ENCODE peak calls at places on chromosomes 11 and 22, in six cellular contexts. A is cardiac muscle cell, N is heart left ventricle, Z is bronchial epithelial cell, B is neural progenitor cell, C is esophagus squamous epithelium. E is an unnamed sample.
A peak's percentile ranks its signal among the peaks of the same experiment; 100 is the strongest.

GRCh38 chr11:130675456-130675855 is 227.0 kb downstream of the ADAMTS15 start:
- DNase-seq in A (peak; percentile 94), N (peak; percentile 88), Z (no peak), B (no peak), C (no peak), E (peak; percentile 93)

GRCh38 chr22:41862160-41862529 is 29.2 kb downstream of the SREBF2 start:
- DNase-seq in A (peak; percentile 32), N (no peak), Z (no peak), B (no peak), C (no peak), E (no peak)

GRCh38 chr11:21474529-21474928 is 718.4 kb upstream of the ANO5 start:
- DNase-seq in A (no peak), N (no peak), Z (no peak), B (no peak), C (no peak), E (no peak)

GRCh38 chr11:107916671-107917241 is 11.5 kb upstream of the RAB39A start:
- DNase-seq in A (peak; percentile 13), N (peak; percentile 66), Z (no peak), B (peak; percentile 75), C (no peak), E (no peak)

GRCh38 chr11:9003573-9004309 is at the start of gene NRIP3:
- DNase-seq in A (peak; percentile 66), N (peak; percentile 90), Z (peak; percentile 13), B (peak; percentile 83), C (peak; percentile 2), E (peak; percentile 67)

GRCh38 chr11:118998822-118999221 is 884 bp downstream of the CENATAC start:
- DNase-seq in A (peak; percentile 65), N (no peak), Z (peak; percentile 78), B (peak; percentile 53), C (no peak), E (no peak)

GRCh38 chr11:68903631-68904457 is at the start of the genes IGHMBP2 and MRPL21:
- DNase-seq in A (peak; percentile 89), N (peak; percentile 90), Z (peak; percentile 50), B (peak; percentile 94), C (peak; percentile 39), E (peak; percentile 88)

GRCh38 chr11:123321641-123322040 is 108.4 kb upstream of the GRAMD1B start:
- DNase-seq in A (no peak), N (no peak), Z (no peak), B (no peak), C (no peak), E (no peak)

GRCh38 chr22:22810018-22810427 is 77.6 kb upstream of the IGLL5 start:
- DNase-seq in A (peak; percentile 45), N (no peak), Z (no peak), B (peak; percentile 82), C (no peak), E (no peak)

GRCh38 chr22:30890689-30891442 is 77.7 kb downstream of the MORC2 start:
- DNase-seq in A (peak; percentile 36), N (peak; percentile 63), Z (peak; percentile 20), B (peak; percentile 61), C (no peak), E (no peak)

GRCh38 chr11:123469089-123469488 is 39.0 kb downstream of the GRAMD1B start:
- DNase-seq in A (peak; percentile 70), N (no peak), Z (no peak), B (no peak), C (no peak), E (no peak)

GRCh38 chr11:27166130-27166529 is 125.5 kb downstream of the BBOX1 start:
- DNase-seq in A (no peak), N (no peak), Z (no peak), B (no peak), C (no peak), E (no peak)

GRCh38 chr22:23060612-23061400 is 9.5 kb upstream of the GNAZ start:
- DNase-seq in A (no peak), N (peak; percentile 34), Z (no peak), B (no peak), C (no peak), E (peak; percentile 40)

GRCh38 chr11:90874281-90874680 is 651.4 kb upstream of the CHORDC1 start:
- DNase-seq in A (no peak), N (no peak), Z (peak; percentile 87), B (no peak), C (no peak), E (no peak)

GRCh38 chr11:2293396-2294339 is 8.1 kb downstream of the C11orf21 start:
- DNase-seq in A (no peak), N (peak; percentile 47), Z (no peak), B (peak; percentile 6), C (no peak), E (peak; percentile 55)

GRCh38 chr11:70678931-70679900 is 280.9 kb downstream of the CTTN start:
- DNase-seq in A (no peak), N (peak; percentile 44), Z (no peak), B (no peak), C (no peak), E (no peak)
- H3K27me3 ChIP-seq in A (no peaks in the 10 kb centered on the region), N (no peaks in the 10 kb centered on the region), Z (no peaks in the 10 kb centered on the region), B (no peaks in the 10 kb centered on the region), C (no peaks in the 10 kb centered on the region), E (no peaks in the 10 kb centered on the region)

GRCh38 chr22:27239520-27239919 is 562.0 kb downstream of the MN1 start:
- DNase-seq in A (no peak), N (no peak), Z (no peak), B (no peak), C (no peak), E (no peak)
- TF ChIP-seq CTCF in A (no peak), N (no peak), Z (no peak), B (no peak), C (no peak), E (no peak)

GRCh38 chr11:93832780-93833179 is 17.6 kb downstream of the VSTM5 start:
- DNase-seq in A (no peak), N (no peak), Z (no peak), B (no peak), C (no peak), E (peak; percentile 4)
- H3K27me3 ChIP-seq in A (no peaks in the 10 kb centered on the region), N (no peaks in the 10 kb centered on the region), Z (no peaks in the 10 kb centered on the region), B (no peaks in the 10 kb centered on the region), C (no peaks in the 10 kb centered on the region), E (no peaks in the 10 kb centered on the region)

DNA sequence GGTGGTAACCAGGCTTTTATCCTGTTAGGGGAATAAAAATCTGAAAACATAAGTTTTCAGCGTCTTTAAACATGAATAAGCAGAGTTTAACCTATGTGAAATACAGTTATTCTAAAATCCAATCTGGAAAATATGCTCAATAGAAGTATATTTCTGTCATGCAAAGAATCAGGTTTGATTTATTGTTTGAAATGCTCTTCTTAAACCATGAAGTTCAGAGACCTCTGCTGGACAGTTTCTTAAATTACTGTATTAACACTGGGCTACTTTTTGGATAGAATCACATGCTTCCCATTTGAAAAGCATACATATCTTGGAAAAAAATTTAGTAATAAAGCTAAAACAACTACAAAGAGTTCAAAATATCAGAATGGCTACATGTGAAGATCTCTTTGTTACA is 25.4 kb downstream of the APIP start:
- DNase-seq in A (peak; percentile 73), N (no peak), Z (peak; percentile 59), B (peak; percentile 59), C (no peak), E (no peak)
- TF ChIP-seq CTCF in A (peak; percentile 44), N (peak; percentile 59), Z (peak; percentile 28), B (peak; percentile 58), C (peak; percentile 80), E (no peak)

E was measured in right atrium auricular region.